ENCODE peak calls at places on chromosomes 11 and 22, in ten cellular contexts. I is lower lobe of right lung; X is right lobe of liver; J is GM12878; W is SJSA1; G is upper lobe of right lung; H is OCI-LY7; E is cardiac muscle cell; Q is lung; S is effector memory CD4-positive, alpha-beta T cell. T is an unnamed sample. For H3K36me3, the result is how much of the 10 kb centered on the place peaks cover.

GRCh38 chr11:45366839-45367238 is 80.7 kb upstream of the SYT13 start:
- DNase-seq in I (no peak), X (no peak), J (no peak), W (no peak), G (no peak), H (no peak), E (no peak), Q (no peak), S (no peak), T (no peak)

GRCh38 chr11:9180784-9181183 is 84.4 kb downstream of the DENND5A start:
- DNase-seq in I (no peak), X (no peak), J (no peak), W (no peak), G (no peak), H (no peak), E (peak), Q (no peak), S (no peak), T (no peak)

GRCh38 chr11:2213384-2213842 is 41.8 kb upstream of the TH start:
- DNase-seq in I (peak), X (peak), J (no peak), W (no peak), G (peak), H (no peak), E (no peak), Q (no peak), S (no peak), T (no peak)

GRCh38 chr11:25891960-25892359 is 440.0 kb upstream of the ANO3 start:
- DNase-seq in I (no peak), X (no peak), J (no peak), W (no peak), G (no peak), H (no peak), E (no peak), Q (no peak), S (no peak), T (no peak)

GRCh38 chr22:49271831-49272230 is 555.8 kb downstream of the BRD1 start:
- DNase-seq in I (no peak), X (no peak), J (no peak), W (no peak), G (no peak), H (no peak), E (no peak), Q (no peak), S (no peak), T (no peak)

GRCh38 chr11:94139421-94139820 is 10.8 kb downstream of the PANX1 start:
- DNase-seq in I (no peak), X (no peak), J (no peak), W (no peak), G (no peak), H (no peak), E (no peak), Q (no peak), S (no peak), T (no peak)

GRCh38 chr22:41968601-41969000 is 642 bp upstream of the SEPTIN3 start:
- DNase-seq in I (no peak), X (no peak), J (no peak), W (no peak), G (no peak), H (no peak), E (peak), Q (no peak), S (no peak), T (no peak)

GRCh38 chr11:62958547-62959071 is 26.2 kb downstream of the SLC22A6 start:
- DNase-seq in I (no peak), X (no peak), J (no peak), W (no peak), G (no peak), H (no peak), E (peak), Q (no peak), S (no peak), T (no peak)

GRCh38 chr11:34358666-34359547 is 1.1 kb upstream of the ABTB2 start:
- DNase-seq in I (peak), X (peak), J (peak), W (peak), G (peak), H (peak), E (peak), Q (peak), S (peak), T (no peak)

GRCh38 chr11:75200051-75200450 is 40.5 kb upstream of the TPBGL start:
- DNase-seq in I (no peak), X (no peak), J (no peak), W (no peak), G (peak), H (no peak), E (no peak), Q (no peak), S (no peak), T (no peak)

GRCh38 chr11:34259087-34259486 is 98.7 kb downstream of the ABTB2 start:
- DNase-seq in I (no peak), X (no peak), J (no peak), W (no peak), G (no peak), H (no peak), E (no peak), Q (no peak), S (no peak), T (no peak)

GRCh38 chr11:92449780-92450179 is 225.2 kb downstream of the FAT3 start:
- DNase-seq in I (no peak), X (no peak), J (no peak), W (no peak), G (no peak), H (no peak), E (no peak), Q (no peak), S (no peak), T (no peak)

GRCh38 chr11:102589047-102589459 is 36.1 kb downstream of the MMP20 start:
- DNase-seq in I (no peak), X (no peak), J (peak), W (no peak), G (no peak), H (no peak), E (no peak), Q (no peak), S (no peak), T (no peak)

GRCh38 chr11:117933475-117933874 is 4.3 kb upstream of the TMPRSS13 start:
- DNase-seq in I (peak), X (no peak), J (no peak), W (no peak), G (no peak), H (no peak), E (no peak), Q (no peak), S (no peak), T (no peak)

GRCh38 chr11:59223611-59224010 is 10.9 kb upstream of the MPEG1 start:
- DNase-seq in I (no peak), X (no peak), J (no peak), W (no peak), G (no peak), H (no peak), E (peak), Q (no peak), S (no peak), T (no peak)

GRCh38 chr11:68128682-68129327 is 7.6 kb upstream of the CHKA start:
- DNase-seq in I (peak), X (peak), J (no peak), W (no peak), G (peak), H (no peak), E (peak), Q (peak), S (no peak), T (no peak)

GRCh38 chr11:134544095-134544815 is 132.2 kb upstream of the B3GAT1 start:
- DNase-seq in I (no peak), X (no peak), J (no peak), W (no peak), G (no peak), H (no peak), E (no peak), Q (peak), S (no peak), T (no peak)

GRCh38 chr22:48705159-48705916 is 1122.3 kb downstream of the BRD1 start:
- DNase-seq in I (peak), X (peak), J (no peak), W (no peak), G (peak), H (no peak), E (no peak), Q (no peak), S (no peak), T (no peak)

GRCh38 chr11:116459233-116459632 is 313.6 kb downstream of the BUD13 start:
- DNase-seq in I (no peak), X (no peak), J (no peak), W (no peak), G (no peak), H (no peak), E (no peak), Q (no peak), S (no peak), T (no peak)

GRCh38 chr11:3046641-3047040 is 10.6 kb downstream of the CARS1 start:
- DNase-seq in I (no peak), X (no peak), J (no peak), W (no peak), G (no peak), H (no peak), E (no peak), Q (no peak), S (no peak), T (no peak)

GRCh38 chr22:22248878-22249277 is 4.3 kb downstream of the VPREB1 start:
- DNase-seq in I (no peak), X (no peak), J (no peak), W (no peak), G (no peak), H (peak), E (no peak), Q (no peak), S (no peak), T (no peak)

GRCh38 chr11:12253843-12254281 is 123.5 kb upstream of the PARVA start:
- DNase-seq in I (no peak), X (peak), J (no peak), W (no peak), G (no peak), H (no peak), E (no peak), Q (no peak), S (no peak), T (no peak)

GRCh38 chr11:47766363-47767227 is 546 bp downstream of the FNBP4 start:
- DNase-seq in I (peak), X (peak), J (no peak), W (peak), G (peak), H (peak), E (peak), Q (peak), S (peak), T (no peak)

GRCh38 chr22:24471570-24471969 is 23.6 kb upstream of the UPB1 start:
- DNase-seq in I (no peak), X (no peak), J (no peak), W (no peak), G (no peak), H (no peak), E (peak), Q (no peak), S (no peak), T (no peak)

GRCh38 chr11:73946798-73947458 is 3.9 kb upstream of the DNAJB13 start:
- DNase-seq in I (no peak), X (no peak), J (no peak), W (no peak), G (no peak), H (no peak), E (no peak), Q (no peak), S (no peak), T (no peak)

GRCh38 chr22:39478461-39478860 is 21.6 kb downstream of the MGAT3 start:
- DNase-seq in I (no peak), X (no peak), J (no peak), W (no peak), G (no peak), H (no peak), E (no peak), Q (no peak), S (no peak), T (no peak)

GRCh38 chr11:9974375-9974774 is 310.5 kb downstream of the SWAP70 start:
- DNase-seq in I (no peak), X (no peak), J (no peak), W (no peak), G (no peak), H (no peak), E (no peak), Q (no peak), S (no peak), T (no peak)

GRCh38 chr11:116691779-116692178 is 81.0 kb downstream of the BUD13 start:
- DNase-seq in I (peak), X (peak), J (no peak), W (peak), G (no peak), H (peak), E (peak), Q (peak), S (peak), T (no peak)

GRCh38 chr11:44301856-44302231 is 8.1 kb downstream of the ALX4 start:
- DNase-seq in I (no peak), X (no peak), J (no peak), W (peak), G (no peak), H (no peak), E (peak), Q (no peak), S (no peak), T (no peak)

GRCh38 chr11:12248330-12248729 is 129.0 kb upstream of the PARVA start:
- DNase-seq in I (peak), X (peak), J (no peak), W (no peak), G (peak), H (no peak), E (peak), Q (peak), S (no peak), T (no peak)

GRCh38 chr11:118908931-118909618 is 16.7 kb downstream of the BCL9L start:
- DNase-seq in I (peak), X (no peak), J (no peak), W (peak), G (peak), H (no peak), E (peak), Q (no peak), S (no peak), T (no peak)

GRCh38 chr11:128508785-128509518 is 78.4 kb downstream of the ETS1 start:
- DNase-seq in I (no peak), X (no peak), J (no peak), W (no peak), G (no peak), H (no peak), E (no peak), Q (no peak), S (no peak), T (no peak)

GRCh38 chr22:45019861-45020655 is 10.3 kb upstream of the PHF21B start:
- DNase-seq in I (no peak), X (no peak), J (no peak), W (no peak), G (no peak), H (no peak), E (no peak), Q (no peak), S (no peak), T (no peak)

GRCh38 chr11:120238968-120239620 is 846 bp upstream of the POU2F3 start:
- DNase-seq in I (peak), X (no peak), J (no peak), W (no peak), G (no peak), H (no peak), E (no peak), Q (no peak), S (no peak), T (no peak)

GRCh38 chr22:49262167-49262566 is 565.5 kb downstream of the BRD1 start:
- DNase-seq in I (no peak), X (no peak), J (no peak), W (no peak), G (peak), H (no peak), E (no peak), Q (no peak), S (no peak), T (no peak)

GRCh38 chr11:47886096-47886495 is 37.9 kb upstream of the NUP160 start:
- DNase-seq in I (no peak), X (no peak), J (no peak), W (no peak), G (no peak), H (no peak), E (peak), Q (peak), S (no peak), T (no peak)

GRCh38 chr11:26765323-26765722 is 43.5 kb upstream of the SLC5A12 start:
- DNase-seq in I (no peak), X (no peak), J (no peak), W (no peak), G (no peak), H (no peak), E (peak), Q (no peak), S (no peak), T (no peak)

GRCh38 chr11:128359515-128359914 is 227.8 kb downstream of the ETS1 start:
- DNase-seq in I (no peak), X (no peak), J (no peak), W (peak), G (no peak), H (no peak), E (peak), Q (no peak), S (no peak), T (no peak)

DNA sequence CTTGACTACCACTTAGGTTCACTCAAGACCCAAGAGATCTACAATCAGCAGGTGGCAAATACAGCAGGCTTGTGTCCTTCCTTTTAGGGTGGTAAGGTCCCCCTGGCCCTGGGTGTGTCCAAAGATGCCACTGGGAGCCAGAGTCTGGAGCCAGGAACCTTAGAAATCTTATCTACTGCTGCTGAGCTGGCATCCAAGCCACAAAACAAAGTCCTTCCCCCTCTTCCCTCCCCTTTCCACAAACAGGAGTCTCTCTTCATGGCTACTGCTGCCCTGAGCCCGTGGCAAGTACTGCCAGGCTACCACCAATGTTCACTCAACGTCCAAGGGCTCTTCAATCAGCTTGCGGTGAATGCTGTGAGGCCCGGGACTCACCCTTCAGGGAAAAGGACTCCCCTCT is 21.4 kb upstream of the AQP11 start:
- DNase-seq in I (no peak), X (no peak), J (no peak), W (no peak), G (no peak), H (no peak), E (no peak), Q (no peak), S (no peak), T (no peak)
- H3K4me3 ChIP-seq in I (no peak), X (no peak), J (no peak), W (no peak), G (no peak), H (no peak), E (no peak), Q (no peak), S (no peak), T (no peak)

GRCh38 chr11:95833378-95833777 is 43.1 kb downstream of the CEP57 start:
- DNase-seq in I (no peak), X (no peak), J (no peak), W (no peak), G (no peak), H (no peak), E (no peak), Q (no peak), S (no peak), T (no peak)

GRCh38 chr11:95829580-95830259 is 39.4 kb downstream of the CEP57 start:
- DNase-seq in I (no peak), X (no peak), J (no peak), W (no peak), G (no peak), H (no peak), E (no peak), Q (no peak), S (no peak), T (no peak)

GRCh38 chr11:95832763-95833162 is 42.5 kb downstream of the CEP57 start:
- DNase-seq in I (no peak), X (no peak), J (no peak), W (peak), G (no peak), H (no peak), E (peak), Q (no peak), S (no peak), T (no peak)

GRCh38 chr11:95831198-95831883 is 41.0 kb downstream of the CEP57 start:
- DNase-seq in I (no peak), X (no peak), J (no peak), W (peak), G (no peak), H (no peak), E (peak), Q (no peak), S (no peak), T (peak)

DNA sequence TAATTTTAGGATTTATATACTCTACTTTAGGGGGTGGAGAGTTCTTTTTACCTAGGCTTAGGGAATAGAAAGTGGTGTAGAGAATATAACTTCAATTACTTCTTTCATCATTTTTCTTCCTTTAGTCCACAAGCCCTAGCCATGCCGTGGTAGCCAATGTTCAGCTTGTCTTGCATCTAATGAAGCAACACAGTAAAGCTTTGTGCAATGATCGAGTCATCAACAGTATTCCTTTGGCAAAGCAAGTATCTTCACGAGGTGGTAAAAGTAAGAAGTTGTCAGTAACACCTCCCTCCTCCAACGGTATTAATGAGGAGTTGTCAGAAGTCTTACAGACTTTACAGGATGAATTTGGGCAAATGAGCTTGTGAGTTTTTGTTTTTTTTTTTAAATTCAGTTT is 37.4 kb downstream of the CEP57 start:
- DNase-seq in I (no peak), X (no peak), J (no peak), W (no peak), G (no peak), H (no peak), E (peak), Q (no peak), S (no peak), T (no peak)
- H3K36me3 ChIP-seq in I (half or more), X (under half), J (under half), W (under half), G (half or more), H (half or more), E (half or more), Q (under half), S (under half), T (under half)

DNA sequence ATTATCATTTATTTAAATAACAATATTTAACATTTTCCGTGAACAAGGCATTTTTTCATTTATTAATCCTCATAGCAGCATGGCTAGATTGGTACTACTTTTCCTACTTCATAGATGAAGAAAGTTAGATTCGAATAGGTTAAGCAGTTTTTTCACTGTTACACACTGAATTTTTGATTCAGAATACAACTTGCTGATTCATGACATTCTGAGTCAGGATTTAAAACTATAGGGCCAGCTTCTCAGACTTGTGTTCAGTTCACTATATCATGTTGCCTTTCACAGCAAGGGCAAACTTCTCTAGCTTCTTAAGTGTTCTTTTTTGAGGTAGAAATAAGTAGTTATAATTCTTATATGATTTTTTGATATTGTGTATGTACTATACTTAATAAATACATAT is 31.5 kb downstream of the CYP2R1 start:
- DNase-seq in I (no peak), X (no peak), J (no peak), W (no peak), G (no peak), H (no peak), E (no peak), Q (no peak), S (no peak), T (no peak)
- H3K4me3 ChIP-seq in I (no peak), X (no peak), J (no peak), W (no peak), G (no peak), H (no peak), E (no peak), Q (no peak), S (no peak), T (no peak)

DNA sequence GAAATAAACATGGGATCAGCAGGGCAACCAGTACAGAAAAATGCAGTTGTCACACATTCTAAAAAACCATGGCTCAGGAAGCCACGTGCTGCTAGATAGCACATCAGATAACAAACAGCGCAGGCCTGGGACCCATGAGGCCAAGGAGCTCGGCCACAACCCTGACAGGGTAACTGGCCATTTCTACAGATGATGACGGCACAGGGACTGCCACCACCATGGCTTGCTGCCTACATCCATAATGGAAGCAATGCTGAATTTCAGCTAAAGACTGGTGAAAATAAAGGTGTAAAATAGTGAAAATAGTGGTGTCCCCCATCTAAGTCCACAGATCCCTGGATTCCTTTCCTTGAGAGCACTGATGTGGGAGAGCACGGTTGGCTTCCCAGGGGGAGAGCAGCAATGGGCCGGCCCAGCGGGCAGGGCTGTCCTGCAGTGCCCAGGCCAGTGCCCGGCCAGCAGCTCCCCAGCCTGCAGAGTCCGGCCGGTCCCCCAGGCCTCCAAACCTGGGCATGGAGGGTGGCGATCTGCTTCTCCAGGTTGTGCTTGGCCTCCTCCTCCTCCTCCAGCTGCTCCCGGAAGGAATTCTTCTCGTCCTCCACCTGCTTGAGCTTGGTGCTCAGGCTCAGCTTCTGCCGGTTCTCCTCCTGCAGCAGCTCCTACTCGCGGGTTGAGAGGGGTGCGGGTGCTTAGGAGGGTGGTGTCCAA is 40.0 kb downstream of the APOL1 start:
- DNase-seq in I (peak), X (no peak), J (no peak), W (no peak), G (peak), H (no peak), E (no peak), Q (no peak), S (no peak), T (no peak)
- H3K36me3 ChIP-seq in I (half or more), X (half or more), J (half or more), W (half or more), G (half or more), H (half or more), E (half or more), Q (half or more), S (half or more), T (under half)